ENCODE peak calls at places on chromosomes 13 and 19, in seven cellular contexts. V, A, E, Q, H, W and P are unnamed samples. For H3K4me1, the result is how much of the 10 kb centered on the place peaks cover.

GRCh38 chr19:45852145-45852750 is 10.7 kb downstream of the SYMPK start:
- DNase-seq in W (no peak), V (no peak), Q (no peak), H (no peak), A (no peak), E (no peak), P (no peak)

GRCh38 chr13:33874871-33875270 is 56.9 kb downstream of the RFC3 start:
- DNase-seq in H (no peak), W (no peak), A (no peak), E (no peak), Q (no peak), V (no peak), P (no peak)

GRCh38 chr13:31225998-31226675 is 26.4 kb downstream of the B3GLCT start:
- DNase-seq in A (no peak), W (no peak), V (no peak), E (no peak), Q (no peak), H (no peak), P (no peak)

GRCh38 chr13:78298657-78299056 is 304.7 kb downstream of the POU4F1 start:
- DNase-seq in V (no peak), E (no peak), Q (no peak), H (no peak), A (no peak), W (no peak), P (no peak)

GRCh38 chr13:21326155-21327030 is 132.7 kb downstream of the ZDHHC20 start:
- DNase-seq in H (peak), V (no peak), Q (peak), A (no peak), E (peak), W (no peak), P (peak)

GRCh38 chr13:30545320-30545719 is 72.4 kb upstream of the USPL1 start:
- DNase-seq in Q (no peak), V (no peak), W (no peak), E (no peak), A (no peak), H (no peak), P (no peak)

GRCh38 chr13:95604534-95604915 is 40.0 kb downstream of the DZIP1 start:
- DNase-seq in A (no peak), W (no peak), V (no peak), Q (no peak), H (no peak), E (peak), P (no peak)

GRCh38 chr19:57560049-57560491 is 407 bp upstream of the ZNF550 start:
- DNase-seq in H (no peak), A (no peak), W (no peak), E (peak), V (peak), Q (no peak), P (peak)

GRCh38 chr13:30120133-30120822 is 187.1 kb downstream of the KATNAL1 start:
- DNase-seq in H (no peak), W (no peak), Q (no peak), E (no peak), V (no peak), A (no peak), P (no peak)

GRCh38 chr13:110415669-110416068 is 108.6 kb downstream of the COL4A2 start:
- DNase-seq in V (no peak), W (no peak), H (no peak), E (peak), A (no peak), Q (no peak), P (no peak)

GRCh38 chr13:71517004-71517403 is 350.0 kb downstream of the DACH1 start:
- DNase-seq in W (no peak), V (no peak), H (no peak), A (no peak), E (no peak), Q (no peak), P (no peak)

GRCh38 chr19:46849610-46850009 is 1.0 kb downstream of the AP2S1 start:
- DNase-seq in E (no peak), H (no peak), Q (no peak), A (no peak), W (no peak), V (no peak), P (no peak)

GRCh38 chr13:90839061-90839460 is 508.4 kb upstream of the MIR17HG start:
- DNase-seq in E (no peak), V (no peak), A (no peak), Q (no peak), W (no peak), H (no peak), P (no peak)

GRCh38 chr13:45728759-45729158 is 26.6 kb downstream of the CBY2 start:
- DNase-seq in A (no peak), H (peak), E (no peak), V (no peak), Q (no peak), W (no peak), P (peak)

GRCh38 chr19:5561559-5561958 is 6.2 kb downstream of the TINCR start:
- DNase-seq in A (no peak), H (no peak), E (no peak), Q (no peak), V (no peak), W (no peak), P (no peak)

GRCh38 chr13:22929391-22930126 is 251.2 kb upstream of the SGCG start:
- DNase-seq in A (no peak), V (no peak), W (no peak), Q (no peak), H (no peak), E (no peak), P (no peak)

GRCh38 chr13:112635323-112635722 is 47.4 kb upstream of the TUBGCP3 start:
- DNase-seq in W (no peak), E (no peak), V (no peak), Q (no peak), H (no peak), A (no peak), P (no peak)

GRCh38 chr19:19259741-19260140 is 13.4 kb downstream of the TM6SF2 start:
- DNase-seq in H (peak), A (no peak), E (peak), V (no peak), Q (no peak), W (no peak), P (peak)

GRCh38 chr13:29457299-29457698 is 138.2 kb downstream of the SLC7A1 start:
- DNase-seq in A (no peak), H (no peak), Q (no peak), E (peak), W (no peak), V (no peak), P (peak)

GRCh38 chr19:40802300-40803169 is 3.5 kb downstream of the EGLN2 start:
- DNase-seq in V (peak), H (peak), E (no peak), Q (peak), A (no peak), W (no peak), P (no peak)

GRCh38 chr13:24005711-24006281 is 108.5 kb upstream of the C1QTNF9B start:
- DNase-seq in V (no peak), A (no peak), Q (no peak), E (no peak), H (no peak), W (no peak), P (no peak)

GRCh38 chr13:113835461-113836274 is 28.2 kb downstream of the GAS6 start:
- DNase-seq in W (no peak), E (peak), A (no peak), V (peak), Q (no peak), H (no peak), P (peak)

GRCh38 chr13:97429681-97430081 is 4.3 kb upstream of the RAP2A start:
- DNase-seq in E (peak), A (no peak), Q (no peak), W (no peak), V (no peak), H (no peak), P (peak)

GRCh38 chr13:111387945-111388600 is 67.6 kb downstream of the TEX29 start:
- DNase-seq in W (no peak), V (no peak), A (no peak), H (no peak), E (no peak), Q (no peak), P (no peak)

GRCh38 chr13:45185286-45185685 is 15.6 kb downstream of the KCTD4 start:
- DNase-seq in V (no peak), A (no peak), W (no peak), Q (no peak), H (no peak), E (no peak), P (no peak)

GRCh38 chr19:3114018-3114726 is 20.0 kb downstream of the GNA11 start:
- DNase-seq in V (no peak), E (no peak), H (peak), W (no peak), Q (no peak), A (no peak), P (no peak)

GRCh38 chr19:13058951-13059660 is 43.6 kb downstream of the LYL1 start:
- DNase-seq in Q (no peak), E (no peak), V (no peak), H (peak), A (no peak), W (no peak), P (no peak)

GRCh38 chr13:83229574-83230300 is 652.5 kb downstream of the SLITRK1 start:
- DNase-seq in W (no peak), Q (no peak), H (no peak), E (peak), V (no peak), A (no peak), P (peak)

GRCh38 chr13:89455741-89456140 is 1784.6 kb downstream of the SLITRK5 start:
- DNase-seq in W (no peak), Q (no peak), A (no peak), E (no peak), V (no peak), H (peak), P (no peak)

GRCh38 chr13:89846890-89847585 is 1500.4 kb upstream of the MIR17HG start:
- DNase-seq in V (no peak), A (no peak), Q (no peak), E (peak), W (no peak), H (no peak), P (no peak)

GRCh38 chr13:42337808-42338600 is 66.1 kb downstream of the AKAP11 start:
- DNase-seq in A (no peak), H (no peak), Q (no peak), E (no peak), W (no peak), V (no peak), P (no peak)

GRCh38 chr19:2043864-2044708 is 7.0 kb downstream of the MKNK2 start:
- DNase-seq in H (no peak), V (peak), Q (peak), E (no peak), W (no peak), A (no peak), P (no peak)

GRCh38 chr13:99984463-99985242 is 3.1 kb downstream of the ZIC2 start:
- DNase-seq in W (no peak), Q (no peak), A (no peak), H (no peak), V (no peak), E (no peak), P (no peak)

GRCh38 chr19:49210901-49211451 is 53.4 kb downstream of the TRPM4 start:
- DNase-seq in H (no peak), E (no peak), W (no peak), Q (no peak), V (no peak), A (no peak), P (no peak)

GRCh38 chr19:1259873-1260748 is 9.0 kb upstream of the CIRBP start:
- DNase-seq in H (no peak), E (no peak), Q (no peak), V (peak), A (no peak), W (no peak), P (no peak)

DNA sequence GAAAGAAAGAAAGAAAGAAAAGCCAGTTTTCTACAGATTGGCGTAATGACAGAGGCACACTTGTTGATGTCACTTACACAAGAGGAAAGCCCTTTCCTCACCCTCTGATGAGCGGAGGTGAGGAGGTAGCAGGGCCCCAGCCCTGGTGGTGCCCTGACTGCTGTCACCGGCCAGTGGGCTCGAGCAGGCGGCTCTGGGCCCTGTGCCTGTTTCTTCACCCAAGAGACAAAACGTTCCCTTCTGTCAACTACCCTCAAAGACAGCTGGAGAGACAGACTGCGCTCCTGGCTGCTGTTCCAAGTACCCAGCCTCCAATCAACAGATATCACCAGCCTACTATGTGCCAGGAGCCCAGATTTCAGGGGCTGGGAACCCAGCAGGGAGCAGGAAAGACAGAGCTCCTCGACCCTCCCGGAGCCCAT is 10.1 kb downstream of the EPS15L1 start:
- DNase-seq in E (no peak), Q (no peak), A (no peak), V (peak), H (no peak), W (no peak), P (no peak)
- H3K4me1 ChIP-seq in E (under half), Q (under half), A (under half), V (half or more), H (under half), W (under half), P (under half)

GRCh38 chr13:104106705-104107393 is 1040.6 kb upstream of the SLC10A2 start:
- DNase-seq in V (no peak), Q (no peak), A (no peak), H (peak), E (peak), W (peak), P (no peak)
- TF ChIP-seq CTCF in V (no peak), Q (no peak), A (no peak), H (peak), E (no peak), W (no peak), P (peak)

DNA sequence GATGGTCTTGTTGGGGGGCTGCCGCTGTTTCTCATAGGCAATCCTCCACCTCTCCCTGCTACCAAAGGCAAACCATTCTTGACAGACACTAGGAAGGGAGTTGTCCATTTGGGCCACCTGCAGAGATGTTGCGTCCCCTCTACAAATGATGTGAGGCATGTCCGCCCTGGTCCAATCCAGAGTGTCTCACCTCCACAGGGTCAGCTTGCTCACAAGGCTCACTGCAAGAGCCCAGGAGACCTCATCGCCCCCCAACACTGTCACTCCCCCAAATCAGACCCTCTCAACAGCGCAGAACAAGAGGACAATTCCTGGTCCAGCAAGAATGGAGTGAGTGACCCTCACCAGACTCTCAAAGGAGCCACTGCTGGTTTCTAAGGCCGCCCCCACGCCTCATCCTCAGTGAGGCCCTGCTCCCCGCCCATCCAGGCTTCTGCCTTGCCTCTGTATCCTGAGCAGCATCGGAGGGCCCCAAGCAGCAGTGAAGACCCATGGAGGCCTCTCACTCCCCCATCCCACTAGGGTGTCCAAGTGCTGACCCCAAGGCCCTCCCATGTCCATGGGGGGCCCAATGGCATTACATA is 6.5 kb downstream of the HNRNPL start:
- DNase-seq in W (no peak), H (no peak), E (no peak), Q (no peak), A (no peak), V (no peak), P (no peak)
- H3K4me1 ChIP-seq in W (half or more), H (under half), E (under half), Q (under half), A (under half), V (half or more), P (under half)

GRCh38 chr13:98871727-98872126 is 106.1 kb downstream of the DOCK9 start:
- DNase-seq in V (no peak), H (no peak), A (no peak), W (no peak), Q (no peak), E (no peak), P (no peak)

GRCh38 chr13:98869408-98870090 is 108.3 kb downstream of the DOCK9 start:
- DNase-seq in V (no peak), W (no peak), Q (no peak), E (no peak), A (no peak), H (peak), P (no peak)

GRCh38 chr13:98868932-98869331 is 108.9 kb downstream of the DOCK9 start:
- DNase-seq in V (no peak), H (no peak), W (no peak), E (no peak), A (no peak), Q (no peak), P (no peak)

DNA sequence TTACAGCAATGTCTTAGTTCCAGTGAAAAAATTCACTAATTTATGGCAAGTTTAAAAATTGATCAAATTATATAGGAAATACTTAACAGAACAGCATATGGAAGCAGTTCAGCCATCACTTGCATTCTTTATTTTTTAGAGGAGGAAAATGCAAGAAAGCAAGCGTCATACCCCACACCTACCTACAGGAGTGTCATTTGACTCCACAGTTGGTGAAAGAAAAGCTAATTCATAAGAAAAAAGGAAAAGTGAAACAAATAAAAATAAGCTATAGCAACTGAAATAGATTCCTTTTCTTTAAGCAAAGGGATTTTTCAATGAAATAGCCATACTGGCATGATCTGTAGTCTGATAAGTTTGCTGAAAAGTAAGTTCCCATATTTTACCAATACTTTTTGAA is 111.0 kb downstream of the DOCK9 start:
- DNase-seq in Q (no peak), E (no peak), V (no peak), A (no peak), W (no peak), H (no peak), P (no peak)
- TF ChIP-seq CTCF in Q (no peak), E (no peak), V (no peak), A (no peak), W (no peak), H (no peak), P (no peak)